ENCODE peak calls at places on chromosomes 13 and 19, in nine cellular contexts. G is endodermal cell; S is EH; X is left cardiac atrium; Z is endothelial cell; L is occipital lobe; U is stimulated activated CD4-positive, alpha-beta T cell treated with anti-CD3 and anti-CD28 coated beads, TNF-alpha, amount 100 ng/mL, for 48 hours; D is tibial artery; O is activated CD4-positive, alpha-beta T cell treated with anti-CD3 and anti-CD28 coated beads for 1 hour. A is an unnamed sample.

GRCh38 chr19:18514800-18515682 is 6.8 kb downstream of the ELL start:
- DNase-seq in G (no peak), S (peak; percentile 27), X (peak; percentile 81), Z (no peak), L (no peak), U (no peak), D (no peak), O (no peak), A (no peak)

GRCh38 chr13:26300140-26300539 is 46.2 kb downstream of the CDK8 start:
- DNase-seq in G (no peak), S (peak; percentile 79), X (no peak), Z (no peak), L (no peak), U (no peak), D (no peak), O (no peak), A (no peak)

GRCh38 chr19:58218899-58219298 is 9.8 kb upstream of the ZNF544 start:
- DNase-seq in G (peak; percentile 76), S (peak; percentile 22), X (no peak), Z (peak; percentile 19), L (no peak), U (peak; percentile 22), D (no peak), O (no peak), A (peak; percentile 36)

GRCh38 chr19:19533826-19534225 is 4.2 kb upstream of the CILP2 start:
- DNase-seq in G (no peak), S (no peak), X (no peak), Z (no peak), L (no peak), U (no peak), D (no peak), O (no peak), A (no peak)

GRCh38 chr13:47719164-47719563 is 281.9 kb downstream of the SUCLA2 start:
- DNase-seq in G (no peak), S (no peak), X (no peak), Z (no peak), L (no peak), U (no peak), D (no peak), O (no peak), A (no peak)

GRCh38 chr13:48066310-48066989 is 28.5 kb downstream of the MED4 start:
- DNase-seq in G (no peak), S (peak; percentile 41), X (no peak), Z (no peak), L (no peak), U (no peak), D (no peak), O (no peak), A (no peak)

GRCh38 chr13:57630661-57631606 is 610 bp upstream of the PCDH17 start:
- DNase-seq in G (peak; percentile 57), S (no peak), X (no peak), Z (no peak), L (peak; percentile 61), U (no peak), D (no peak), O (no peak), A (no peak)

GRCh38 chr13:48975926-48976676 is 389 bp downstream of the FNDC3A start:
- DNase-seq in G (peak; percentile 93), S (peak; percentile 85), X (peak; percentile 88), Z (peak; percentile 75), L (peak; percentile 83), U (peak; percentile 82), D (peak; percentile 92), O (peak; percentile 78), A (peak; percentile 88)

A was measured in SW480.